ENCODE peak calls at places on chromosomes 13 and 19, in four cellular contexts. X is AG09309, T is BE2C, D is mammary epithelial cell. N is an unnamed sample.

GRCh38 chr13:70623260-70623659 is 515.0 kb upstream of the KLHL1 start:
- DNase-seq in X (no peak), T (no peak), D (no peak), N (peak)

GRCh38 chr13:112229445-112229844 is 146.7 kb upstream of the SPACA7 start:
- DNase-seq in X (no peak), T (no peak), D (no peak), N (no peak)

GRCh38 chr13:38686635-38687245 is at the start of gene FREM2:
- DNase-seq in X (no peak), T (no peak), D (peak), N (peak)

GRCh38 chr19:45075215-45076028 is 856 bp downstream of the ZNF296 start:
- DNase-seq in X (no peak), T (no peak), D (no peak), N (peak)

GRCh38 chr19:8832132-8833021 is at the start of the genes MBD3L1 and ZNF558:
- DNase-seq in X (peak), T (peak), D (peak), N (peak)

GRCh38 chr13:41145136-41145908 is 12.7 kb upstream of the KBTBD6 start:
- DNase-seq in X (peak), T (no peak), D (peak), N (peak)

GRCh38 chr19:13234518-13234917 is 84.3 kb downstream of the IER2 start:
- DNase-seq in X (no peak), T (peak), D (no peak), N (peak)

GRCh38 chr13:46542833-46543232 is 10.1 kb upstream of the LRCH1 start:
- DNase-seq in X (no peak), T (no peak), D (no peak), N (no peak)

GRCh38 chr13:24802074-24802473 is 38.1 kb downstream of the RNF17 start:
- DNase-seq in X (no peak), T (no peak), D (peak), N (peak)

GRCh38 chr13:28532226-28533048 is 37.5 kb upstream of the FLT1 start:
- DNase-seq in X (no peak), T (peak), D (no peak), N (no peak)

GRCh38 chr19:40565910-40566495 is 10.7 kb upstream of the SHKBP1 start:
- DNase-seq in X (no peak), T (peak), D (no peak), N (no peak)

GRCh38 chr13:74243637-74244526 is 109.7 kb upstream of the KLF12 start:
- DNase-seq in X (peak), T (no peak), D (peak), N (peak)

GRCh38 chr19:18611327-18612050 is 1.2 kb upstream of the TMEM59L start:
- DNase-seq in X (no peak), T (no peak), D (no peak), N (no peak)

GRCh38 chr13:50130686-50131051 is 115.4 kb downstream of the KCNRG start:
- DNase-seq in X (no peak), T (peak), D (no peak), N (no peak)

DNA sequence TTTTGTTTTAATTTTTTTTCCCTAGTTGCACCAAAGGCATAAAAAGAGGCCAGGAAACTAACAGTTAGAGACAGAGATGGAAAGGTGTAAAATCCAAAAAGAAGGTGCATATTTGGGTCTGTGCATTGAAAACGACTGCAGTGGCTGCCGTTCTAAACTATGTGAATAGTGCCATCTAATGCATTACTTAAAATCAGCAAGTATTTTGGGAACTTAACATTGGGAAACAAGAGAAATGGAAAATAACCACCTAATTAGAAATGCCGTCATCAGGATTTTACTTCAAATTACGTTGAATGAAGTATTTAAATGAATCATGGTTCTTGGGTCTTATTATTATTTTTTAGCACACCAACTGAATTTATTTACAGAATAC is 189.5 kb upstream of the MIR17HG start:
- DNase-seq in X (no peak), T (no peak), D (no peak), N (no peak)
- TF ChIP-seq CTCF in X (no peak), T (peak), D (no peak), N (no peak)

GRCh38 chr13:21986602-21987001 is 315.7 kb downstream of the FGF9 start:
- DNase-seq in X (no peak), T (no peak), D (no peak), N (no peak)
- TF ChIP-seq CTCF in X (no peak), T (no peak), D (no peak), N (no peak)

GRCh38 chr13:72952529-72953141 is 106.2 kb upstream of the KLF5 start:
- DNase-seq in X (no peak), T (no peak), D (no peak), N (no peak)
- TF ChIP-seq CTCF in X (no peak), T (no peak), D (no peak), N (no peak)

DNA sequence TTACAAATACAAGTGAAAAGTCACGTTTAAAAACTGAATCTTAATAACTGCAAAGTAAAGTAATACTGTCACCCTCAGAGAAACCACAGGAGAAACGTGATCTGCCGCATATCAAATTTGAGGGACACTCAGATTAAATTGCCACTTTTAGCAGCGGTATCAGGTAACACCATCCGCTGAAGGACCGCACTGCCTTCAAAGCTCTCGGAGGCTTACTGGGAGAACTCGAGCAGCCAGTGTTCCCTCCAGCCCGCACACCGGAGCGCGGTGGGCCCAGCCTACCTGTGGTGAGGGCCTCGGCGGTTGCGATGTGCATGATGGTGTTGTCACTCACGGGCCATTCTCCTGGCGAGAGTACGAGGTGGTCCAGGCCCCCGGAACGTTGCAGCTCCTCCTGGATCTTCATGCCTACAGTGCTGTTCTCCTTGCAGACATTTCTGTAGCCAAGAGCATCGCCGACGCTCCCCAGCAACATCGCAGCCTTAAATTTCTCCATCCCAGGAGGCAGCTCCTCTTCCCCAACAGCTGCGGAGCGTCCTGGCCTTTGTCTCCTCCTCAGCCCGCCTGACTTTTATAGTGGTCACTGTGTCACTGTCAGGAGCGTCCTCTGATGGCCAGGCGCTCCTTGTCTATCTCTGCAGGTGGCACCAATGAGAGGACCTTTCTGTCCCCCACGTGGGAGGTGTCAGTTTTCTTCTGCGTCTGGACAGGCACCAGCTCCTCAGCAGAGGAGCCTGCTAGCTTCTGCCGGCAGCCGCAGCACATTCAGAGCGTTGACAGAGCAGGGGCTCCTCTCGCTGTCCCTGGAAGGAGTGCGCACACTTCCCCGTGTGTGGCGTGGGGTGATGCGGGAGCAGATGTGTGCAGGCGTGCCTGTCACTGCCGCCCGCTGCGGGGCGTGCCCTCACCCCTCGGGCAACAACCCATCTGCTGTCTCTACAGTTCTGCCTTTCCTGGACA is at the start of gene ADPRHL1:
- DNase-seq in X (no peak), T (peak), D (no peak), N (no peak)
- TF ChIP-seq CTCF in X (no peak), T (no peak), D (no peak), N (no peak)

GRCh38 chr13:58994778-58995177 is 1169.0 kb downstream of the DIAPH3 start:
- DNase-seq in X (no peak), T (no peak), D (no peak), N (no peak)
- TF ChIP-seq CTCF in X (no peak), T (peak), D (no peak), N (no peak)

DNA sequence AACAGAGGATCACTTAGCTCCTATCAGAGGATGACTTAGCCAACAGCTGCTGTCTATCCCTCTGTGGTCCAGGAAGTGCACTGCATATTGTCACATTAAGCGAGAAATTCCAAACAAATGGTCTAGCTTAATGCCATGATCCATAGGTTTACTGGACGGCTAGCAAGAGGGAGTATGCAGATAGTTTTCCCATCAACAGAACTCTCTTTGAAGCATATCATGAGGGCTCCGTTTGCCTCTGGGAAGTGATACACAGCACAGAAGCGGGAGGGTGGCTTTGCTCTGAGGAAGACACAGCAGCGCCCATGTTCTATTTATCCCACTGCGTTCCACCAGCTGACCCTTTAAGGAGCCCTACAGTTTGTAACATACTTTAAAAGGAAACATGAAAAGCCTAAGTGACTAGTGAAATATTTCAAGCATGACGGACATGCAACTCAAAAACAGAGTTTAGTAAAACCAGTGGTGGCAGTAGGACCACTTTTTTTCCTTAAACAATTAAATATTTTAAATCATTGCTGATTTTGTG is 52.7 kb downstream of the COL4A1 start:
- DNase-seq in X (no peak), T (no peak), D (no peak), N (no peak)
- TF ChIP-seq CTCF in X (no peak), T (no peak), D (no peak), N (no peak)

GRCh38 chr13:29730253-29730652 is 120.2 kb downstream of the UBL3 start:
- DNase-seq in X (no peak), T (no peak), D (no peak), N (no peak)
- TF ChIP-seq CTCF in X (no peak), T (peak), D (peak), N (no peak)

N was measured in MCF 10A.